ENCODE peak calls at places on chromosomes 2 and 18, in eight cellular contexts. S is mucosa of descending colon, O is left lung, K is ovary, H is OCI-LY7, D is A549, Q is colonic mucosa, F is Calu3. E is an unnamed sample.

GRCh38 chr2:85713836-85714235 is 19.7 kb downstream of the GNLY start:
- DNase-seq in S (no peak), Q (no peak), F (no peak), K (no peak), H (no peak), D (no peak), O (no peak), E (no peak)

GRCh38 chr18:53644799-53645471 is 579.5 kb downstream of the MBD2 start:
- DNase-seq in S (no peak), O (no peak), F (no peak), D (no peak), H (no peak), K (no peak), Q (no peak), E (no peak)

GRCh38 chr18:267380-267687 is 513 bp downstream of the THOC1 start:
- DNase-seq in S (no peak), H (peak), F (no peak), O (no peak), K (no peak), D (peak), Q (no peak), E (no peak)

GRCh38 chr2:184860744-184861143 is 262.4 kb downstream of the ZNF804A start:
- DNase-seq in K (no peak), F (no peak), S (no peak), Q (no peak), O (no peak), H (no peak), D (no peak), E (no peak)

GRCh38 chr2:69932596-69932922 is 17.6 kb downstream of the MXD1 start:
- DNase-seq in D (no peak), H (no peak), Q (no peak), O (no peak), F (no peak), S (no peak), K (no peak), E (no peak)

GRCh38 chr2:211367711-211368110 is 811.3 kb downstream of the CPS1 start:
- DNase-seq in Q (no peak), D (no peak), H (peak), O (no peak), S (no peak), F (no peak), K (no peak), E (peak)

GRCh38 chr2:23649819-23650218 is 264.8 kb downstream of the KLHL29 start:
- DNase-seq in O (peak), D (no peak), K (no peak), S (no peak), H (no peak), F (no peak), Q (no peak), E (no peak)

GRCh38 chr2:237574894-237575868 is 8.8 kb downstream of the PRLH start:
- DNase-seq in S (no peak), Q (peak), D (no peak), O (no peak), F (peak), K (peak), H (no peak), E (no peak)

GRCh38 chr2:101870444-101870843 is 121.3 kb upstream of the IL1R2 start:
- DNase-seq in O (no peak), K (no peak), F (no peak), H (no peak), Q (no peak), D (no peak), S (no peak), E (no peak)

GRCh38 chr2:119230219-119230618 is 6.6 kb downstream of the STEAP3 start:
- DNase-seq in F (no peak), Q (no peak), S (no peak), D (no peak), O (no peak), H (no peak), K (no peak), E (no peak)

GRCh38 chr2:193695367-193695766 is 1500.6 kb upstream of the TMEFF2 start:
- DNase-seq in O (no peak), Q (no peak), K (no peak), F (peak), H (peak), D (peak), S (no peak), E (no peak)

GRCh38 chr2:138818479-138818878 is 38.3 kb upstream of the NXPH2 start:
- DNase-seq in H (no peak), Q (no peak), S (no peak), O (no peak), K (no peak), D (no peak), F (no peak), E (no peak)

GRCh38 chr2:127634626-127635379 is 11.2 kb upstream of the GPR17 start:
- DNase-seq in H (no peak), Q (no peak), O (peak), K (no peak), D (no peak), S (peak), F (no peak), E (no peak)

GRCh38 chr2:23585218-23585945 is 200.4 kb downstream of the KLHL29 start:
- DNase-seq in S (no peak), F (no peak), H (no peak), Q (no peak), K (no peak), D (no peak), O (no peak), E (no peak)

GRCh38 chr18:11802586-11802985 is 48.6 kb upstream of the CHMP1B start:
- DNase-seq in S (no peak), Q (no peak), H (no peak), K (no peak), F (no peak), D (no peak), O (no peak), E (no peak)

GRCh38 chr2:182649316-182649715 is 66.7 kb upstream of the DNAJC10 start:
- DNase-seq in H (peak), Q (no peak), O (no peak), F (peak), D (peak), K (no peak), S (no peak), E (peak)

GRCh38 chr2:163682695-163683094 is 53.1 kb downstream of the FIGN start:
- DNase-seq in F (peak), S (no peak), K (no peak), O (no peak), Q (no peak), D (peak), H (no peak), E (no peak)

GRCh38 chr2:218406949-218407703 is 7.5 kb downstream of the CTDSP1 start:
- DNase-seq in Q (peak), O (no peak), S (peak), K (peak), H (no peak), F (no peak), D (no peak), E (no peak)

GRCh38 chr2:187890690-187891089 is 336.5 kb upstream of the TFPI start:
- DNase-seq in S (no peak), F (peak), D (no peak), K (no peak), Q (no peak), H (no peak), O (no peak), E (no peak)

GRCh38 chr2:105521616-105522015 is 122.8 kb upstream of the FHL2 start:
- DNase-seq in K (no peak), F (no peak), H (no peak), O (no peak), D (no peak), Q (no peak), S (no peak), E (no peak)

GRCh38 chr2:65031341-65032015 is 24.7 kb upstream of the CEP68 start:
- DNase-seq in K (no peak), F (peak), H (peak), O (no peak), S (peak), D (no peak), Q (peak), E (no peak)

GRCh38 chr2:42238644-42239288 is 69.6 kb downstream of the EML4 start:
- DNase-seq in F (peak), S (no peak), D (peak), O (no peak), Q (peak), K (no peak), H (peak), E (no peak)

GRCh38 chr2:55923091-55923977 is at the start of gene EFEMP1:
- DNase-seq in F (peak), H (no peak), S (peak), K (peak), Q (peak), O (peak), D (peak), E (no peak)

GRCh38 chr2:226187126-226187525 is 612.5 kb downstream of the IRS1 start:
- DNase-seq in O (no peak), H (no peak), S (no peak), F (no peak), K (no peak), D (no peak), Q (no peak), E (no peak)

GRCh38 chr2:2056531-2056930 is 274.5 kb downstream of the MYT1L start:
- DNase-seq in Q (no peak), O (no peak), K (no peak), S (no peak), H (no peak), D (no peak), F (no peak), E (no peak)

GRCh38 chr2:54329482-54330225 is 73.6 kb upstream of the TSPYL6 start:
- DNase-seq in D (no peak), O (no peak), H (peak), F (no peak), K (no peak), S (no peak), Q (no peak), E (no peak)

GRCh38 chr2:106176446-106177110 is 17.5 kb downstream of the UXS1 start:
- DNase-seq in K (no peak), S (no peak), O (no peak), Q (no peak), H (no peak), D (no peak), F (no peak), E (no peak)

GRCh38 chr2:37375721-37376399 is 31.4 kb downstream of the QPCT start:
- DNase-seq in D (no peak), S (no peak), K (no peak), Q (no peak), F (no peak), O (no peak), H (no peak), E (no peak)

GRCh38 chr2:241309684-241310117 is 5.8 kb downstream of the HDLBP start:
- DNase-seq in D (no peak), O (no peak), F (no peak), Q (no peak), S (no peak), H (peak), K (no peak), E (peak)

GRCh38 chr2:240629419-240629967 is 4.2 kb downstream of the GPR35 start:
- DNase-seq in O (no peak), H (no peak), Q (no peak), F (no peak), K (no peak), D (no peak), S (no peak), E (no peak)

GRCh38 chr2:124131271-124131670 is 106.2 kb downstream of the CNTNAP5 start:
- DNase-seq in Q (no peak), K (no peak), D (no peak), O (no peak), S (no peak), F (no peak), H (no peak), E (no peak)

GRCh38 chr2:228063558-228063957 is 117.9 kb downstream of the SPHKAP start:
- DNase-seq in F (no peak), O (no peak), Q (no peak), D (no peak), S (no peak), K (no peak), H (no peak), E (no peak)

DNA sequence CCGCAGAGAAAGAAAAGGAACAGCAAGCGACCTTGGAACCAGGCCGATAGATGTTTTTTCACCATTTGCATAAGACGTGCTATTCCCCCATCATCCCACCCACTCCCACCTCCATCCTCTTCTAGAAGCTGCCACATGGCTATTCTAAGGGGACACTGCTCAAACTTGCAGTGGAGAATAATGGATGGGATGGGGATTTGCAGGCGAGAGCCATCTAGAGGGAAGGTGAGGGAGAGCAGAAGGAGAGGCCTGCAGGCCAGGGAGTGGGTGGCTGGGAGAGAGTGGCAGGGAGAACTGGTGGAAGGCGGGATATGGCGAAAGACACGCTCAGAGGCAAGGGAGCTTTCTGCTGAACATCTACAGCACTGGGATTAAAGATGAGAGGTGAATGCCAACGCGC is 84.9 kb downstream of the MAPK4 start:
- DNase-seq in Q (no peak), H (no peak), F (peak), O (no peak), K (no peak), S (no peak), D (peak), E (no peak)
- TF ChIP-seq CTCF in Q (no peak), H (peak), F (peak), O (no peak), K (no peak), S (no peak), D (peak), E (no peak)

DNA sequence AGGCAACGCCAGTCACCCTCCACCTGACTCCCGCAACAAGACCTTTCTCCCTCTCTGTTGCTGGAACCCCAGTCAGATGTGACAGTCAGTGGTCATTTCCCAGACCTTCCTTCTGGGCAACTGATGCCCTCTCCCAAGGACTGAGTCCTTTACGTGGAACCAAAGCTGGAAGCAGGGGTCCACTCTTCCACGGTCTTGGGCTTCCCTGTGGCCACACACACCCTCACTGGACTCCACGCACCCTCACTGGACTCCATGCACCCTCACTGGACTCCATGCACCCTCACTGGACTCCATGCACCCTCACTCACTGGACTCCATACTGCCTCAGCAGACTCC is 7.1 kb downstream of the PTMA start:
- DNase-seq in Q (no peak), H (no peak), S (peak), F (no peak), K (no peak), O (no peak), D (no peak), E (no peak)
- TF ChIP-seq CTCF in Q (no peak), H (peak), S (no peak), F (no peak), K (no peak), O (peak), D (peak), E (no peak)

DNA sequence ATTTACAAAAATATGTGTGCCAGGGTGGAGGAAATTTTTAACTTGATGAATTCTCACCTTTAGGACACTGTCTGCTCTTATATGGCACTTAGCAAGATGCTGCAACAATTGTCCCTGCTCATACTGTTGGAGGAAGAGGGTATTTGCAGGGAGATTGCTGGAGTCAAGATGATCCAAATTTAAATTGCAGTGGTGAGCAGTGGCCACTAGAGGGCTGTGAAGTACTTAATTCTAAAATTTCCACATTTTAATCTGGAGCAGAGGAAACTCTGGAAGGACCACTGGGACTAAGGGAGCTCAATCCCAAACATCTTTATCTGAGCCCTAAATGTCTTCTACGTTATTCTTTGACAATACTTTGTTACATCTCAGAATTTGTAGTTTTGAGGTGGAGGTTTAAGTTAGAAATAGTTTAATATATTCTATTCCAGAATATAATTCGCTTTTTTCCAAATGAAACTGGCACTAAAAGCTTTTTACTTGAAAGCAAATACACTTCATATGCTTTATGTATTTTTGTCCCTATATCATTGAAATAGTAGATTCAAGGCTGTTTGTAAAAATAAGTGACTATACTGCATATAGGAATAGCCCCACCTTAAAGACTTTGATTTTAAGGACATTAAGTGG is 33.0 kb upstream of the PTH2R start:
- DNase-seq in H (peak), Q (no peak), O (no peak), K (no peak), S (no peak), F (peak), D (peak), E (peak)
- TF ChIP-seq CTCF in H (peak), Q (peak), O (peak), K (peak), S (peak), F (peak), D (peak), E (peak)

GRCh38 chr2:178193823-178194599 is at the start of gene OSBPL6:
- DNase-seq in O (peak), D (peak), F (peak), S (peak), Q (peak), H (peak), K (peak), E (peak)
- TF ChIP-seq CTCF in O (peak), D (peak), F (peak), S (peak), Q (no peak), H (no peak), K (peak), E (no peak)

DNA sequence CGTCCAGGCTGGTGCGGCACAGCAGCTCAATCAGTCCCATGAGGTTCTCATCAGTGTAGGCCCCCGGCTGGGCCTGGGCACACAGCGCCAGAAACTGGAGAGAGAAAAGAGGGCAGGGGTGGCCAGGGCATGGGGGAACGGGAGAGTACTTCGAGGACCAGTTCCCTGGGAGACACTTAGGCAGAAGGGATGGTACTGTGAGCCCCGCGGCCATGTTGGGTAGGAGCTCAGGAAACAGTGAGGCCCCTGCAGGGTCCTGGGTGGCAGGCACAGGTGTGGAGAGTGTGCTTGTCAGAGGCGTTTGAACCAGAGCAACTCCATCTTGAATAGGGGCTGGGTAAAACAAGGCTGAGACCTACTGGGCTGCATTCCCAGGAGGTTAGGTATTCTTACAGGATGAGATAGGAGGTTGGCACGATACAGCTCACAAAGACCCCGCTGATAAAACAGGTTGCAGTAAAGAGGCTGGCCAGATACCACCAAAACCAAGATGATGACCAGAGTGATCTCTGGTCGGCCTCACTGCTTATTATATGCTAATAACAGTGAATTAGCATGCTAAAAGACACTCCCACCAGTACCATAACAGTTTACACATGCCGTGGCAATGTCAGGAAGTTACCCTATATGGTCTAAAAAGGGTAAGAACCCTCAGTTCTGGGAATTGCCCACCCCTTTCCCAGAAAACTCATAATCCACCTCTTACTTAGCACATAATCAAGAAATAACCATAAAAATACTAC is 51.9 kb upstream of the SEMA4C start:
- DNase-seq in Q (no peak), F (no peak), K (no peak), S (peak), H (no peak), D (no peak), O (peak), E (no peak)
- TF ChIP-seq CTCF in Q (no peak), F (no peak), K (no peak), S (no peak), H (no peak), D (no peak), O (no peak), E (no peak)

GRCh38 chr2:15058015-15058414 is 425.5 kb downstream of the LRATD1 start:
- DNase-seq in F (no peak), Q (no peak), O (no peak), S (no peak), D (no peak), K (no peak), H (peak), E (no peak)
- TF ChIP-seq CTCF in F (no peak), Q (no peak), O (no peak), S (no peak), D (peak), K (no peak), H (peak), E (peak)

GRCh38 chr2:45707661-45708060 is 56.2 kb downstream of the PRKCE start:
- DNase-seq in F (no peak), O (no peak), H (no peak), D (no peak), K (no peak), S (no peak), Q (no peak), E (no peak)
- TF ChIP-seq CTCF in F (no peak), O (no peak), H (no peak), D (no peak), K (no peak), S (no peak), Q (no peak), E (no peak)

GRCh38 chr2:12589802-12590320 is 126.9 kb upstream of the TRIB2 start:
- DNase-seq in F (no peak), H (peak), Q (no peak), D (no peak), K (no peak), O (no peak), S (no peak), E (no peak)

GRCh38 chr2:12585784-12586183 is 131.0 kb upstream of the TRIB2 start:
- DNase-seq in F (no peak), S (no peak), O (no peak), H (no peak), K (no peak), Q (no peak), D (no peak), E (no peak)

GRCh38 chr2:12584337-12584736 is 132.4 kb upstream of the TRIB2 start:
- DNase-seq in Q (no peak), H (no peak), D (no peak), K (no peak), F (no peak), O (no peak), S (no peak), E (no peak)

GRCh38 chr2:12587228-12587627 is 129.5 kb upstream of the TRIB2 start:
- DNase-seq in F (no peak), O (no peak), K (no peak), H (no peak), S (no peak), Q (no peak), D (no peak), E (no peak)

GRCh38 chr2:12587729-12588522 is 128.8 kb upstream of the TRIB2 start:
- DNase-seq in K (no peak), D (peak), S (no peak), Q (no peak), H (peak), O (no peak), F (peak), E (no peak)
- TF ChIP-seq CTCF in K (no peak), D (no peak), S (no peak), Q (no peak), H (no peak), O (no peak), F (no peak), E (no peak)